ENCODE peak calls at places on chromosome 17, in five cellular contexts. One of them, this sample, is unnamed.

GRCh38 chr17:41521574-41522261 is 3.0 kb upstream of the KRT15 start:
- DNase-seq in foreskin fibroblast: peak
- DNase-seq in cardiac fibroblast: peak
- DNase-seq in NB4: peak
- DNase-seq in fibroblast of lung: peak
- DNase-seq in this sample: peak

GRCh38 chr17:73013816-73014663 is 78.4 kb downstream of the SLC39A11 start:
- DNase-seq in foreskin fibroblast: peak
- DNase-seq in cardiac fibroblast: peak
- DNase-seq in fibroblast of lung: peak
- DNase-seq in NB4: peak
- DNase-seq in this sample: peak

GRCh38 chr17:9148908-9149536 is 127.7 kb downstream of the NTN1 start:
- DNase-seq in fibroblast of lung: no peak
- DNase-seq in foreskin fibroblast: no peak
- DNase-seq in cardiac fibroblast: no peak
- DNase-seq in NB4: no peak
- DNase-seq in this sample: no peak

GRCh38 chr17:57963149-57963511 is 7.9 kb upstream of the CUEDC1 start:
- DNase-seq in NB4: no peak
- DNase-seq in cardiac fibroblast: no peak
- DNase-seq in fibroblast of lung: no peak
- DNase-seq in foreskin fibroblast: no peak
- DNase-seq in this sample: no peak

GRCh38 chr17:30366536-30366935 is 12.2 kb upstream of the CPD start:
- DNase-seq in NB4: no peak
- DNase-seq in foreskin fibroblast: no peak
- DNase-seq in cardiac fibroblast: peak
- DNase-seq in fibroblast of lung: no peak
- DNase-seq in this sample: no peak

GRCh38 chr17:1078062-1078711 is 81.3 kb downstream of the TIMM22 start:
- DNase-seq in fibroblast of lung: no peak
- DNase-seq in cardiac fibroblast: no peak
- DNase-seq in foreskin fibroblast: no peak
- DNase-seq in NB4: no peak
- DNase-seq in this sample: no peak

GRCh38 chr17:19460695-19461094 is 49.7 kb downstream of the RNF112 start:
- DNase-seq in fibroblast of lung: no peak
- DNase-seq in cardiac fibroblast: peak
- DNase-seq in foreskin fibroblast: no peak
- DNase-seq in NB4: no peak
- DNase-seq in this sample: no peak

GRCh38 chr17:48030531-48030930 is 7.1 kb downstream of the COPZ2 start:
- DNase-seq in fibroblast of lung: peak
- DNase-seq in foreskin fibroblast: no peak
- DNase-seq in cardiac fibroblast: peak
- DNase-seq in NB4: no peak
- DNase-seq in this sample: no peak

GRCh38 chr17:61968757-61969156 is 41.0 kb upstream of the INTS2 start:
- DNase-seq in NB4: no peak
- DNase-seq in foreskin fibroblast: no peak
- DNase-seq in fibroblast of lung: no peak
- DNase-seq in cardiac fibroblast: no peak
- DNase-seq in this sample: no peak

GRCh38 chr17:18031955-18032354 is 7.0 kb downstream of the ATPAF2 start:
- DNase-seq in NB4: no peak
- DNase-seq in cardiac fibroblast: peak
- DNase-seq in foreskin fibroblast: no peak
- DNase-seq in fibroblast of lung: peak
- DNase-seq in this sample: peak

GRCh38 chr17:37177234-37177633 is 198.6 kb upstream of the C17orf78 start:
- DNase-seq in cardiac fibroblast: no peak
- DNase-seq in NB4: no peak
- DNase-seq in foreskin fibroblast: no peak
- DNase-seq in fibroblast of lung: no peak
- DNase-seq in this sample: no peak

GRCh38 chr17:58811301-58811700 is 55.6 kb downstream of the PPM1E start:
- DNase-seq in cardiac fibroblast: no peak
- DNase-seq in foreskin fibroblast: no peak
- DNase-seq in NB4: no peak
- DNase-seq in fibroblast of lung: no peak
- DNase-seq in this sample: no peak

GRCh38 chr17:32265192-32265895 is at the start of gene RHBDL3:
- DNase-seq in fibroblast of lung: no peak
- DNase-seq in cardiac fibroblast: no peak
- DNase-seq in foreskin fibroblast: no peak
- DNase-seq in NB4: no peak
- DNase-seq in this sample: no peak

GRCh38 chr17:27577124-27577761 is 53.7 kb upstream of the LGALS9 start:
- DNase-seq in fibroblast of lung: peak
- DNase-seq in NB4: peak
- DNase-seq in foreskin fibroblast: peak
- DNase-seq in cardiac fibroblast: peak
- DNase-seq in this sample: peak

GRCh38 chr17:58121925-58122324 is 26.3 kb upstream of the OR4D1 start:
- DNase-seq in NB4: peak
- DNase-seq in foreskin fibroblast: peak
- DNase-seq in cardiac fibroblast: peak
- DNase-seq in fibroblast of lung: peak
- DNase-seq in this sample: peak

GRCh38 chr17:78820122-78820792 is 20.4 kb downstream of the USP36 start:
- DNase-seq in foreskin fibroblast: no peak
- DNase-seq in fibroblast of lung: no peak
- DNase-seq in cardiac fibroblast: no peak
- DNase-seq in NB4: peak
- DNase-seq in this sample: no peak

GRCh38 chr17:1834378-1835149 is 4.8 kb downstream of the RPA1 start:
- DNase-seq in fibroblast of lung: no peak
- DNase-seq in cardiac fibroblast: no peak
- DNase-seq in NB4: no peak
- DNase-seq in foreskin fibroblast: no peak
- DNase-seq in this sample: no peak

GRCh38 chr17:29341726-29342125 is 47.8 kb upstream of the NUFIP2 start:
- DNase-seq in fibroblast of lung: no peak
- DNase-seq in foreskin fibroblast: peak
- DNase-seq in NB4: peak
- DNase-seq in cardiac fibroblast: peak
- DNase-seq in this sample: no peak

GRCh38 chr17:73765824-73766563 is 121.7 kb upstream of the SDK2 start:
- DNase-seq in foreskin fibroblast: no peak
- DNase-seq in cardiac fibroblast: no peak
- DNase-seq in NB4: no peak
- DNase-seq in fibroblast of lung: no peak
- DNase-seq in this sample: no peak

GRCh38 chr17:62981933-62982332 is 15.9 kb downstream of the TANC2 start:
- DNase-seq in foreskin fibroblast: no peak
- DNase-seq in cardiac fibroblast: no peak
- DNase-seq in NB4: no peak
- DNase-seq in fibroblast of lung: peak
- DNase-seq in this sample: no peak

GRCh38 chr17:57305918-57306317 is 49.6 kb downstream of the MSI2 start:
- DNase-seq in fibroblast of lung: no peak
- DNase-seq in foreskin fibroblast: no peak
- DNase-seq in NB4: peak
- DNase-seq in cardiac fibroblast: no peak
- DNase-seq in this sample: no peak

GRCh38 chr17:59561042-59561441 is 4.4 kb upstream of the DHX40 start:
- DNase-seq in NB4: peak
- DNase-seq in foreskin fibroblast: peak
- DNase-seq in fibroblast of lung: no peak
- DNase-seq in cardiac fibroblast: peak
- DNase-seq in this sample: no peak

GRCh38 chr17:20935740-20936139 is 107.1 kb downstream of the USP22 start:
- DNase-seq in cardiac fibroblast: peak
- DNase-seq in NB4: no peak
- DNase-seq in fibroblast of lung: peak
- DNase-seq in foreskin fibroblast: peak
- DNase-seq in this sample: peak

GRCh38 chr17:60315650-60316049 is 76.3 kb downstream of the USP32 start:
- DNase-seq in cardiac fibroblast: peak
- DNase-seq in NB4: peak
- DNase-seq in fibroblast of lung: no peak
- DNase-seq in foreskin fibroblast: no peak
- DNase-seq in this sample: no peak

GRCh38 chr17:6555331-6556120 is 829 bp downstream of the PITPNM3 start:
- DNase-seq in NB4: peak
- DNase-seq in fibroblast of lung: peak
- DNase-seq in foreskin fibroblast: peak
- DNase-seq in cardiac fibroblast: peak
- DNase-seq in this sample: no peak

GRCh38 chr17:31327534-31328526 is 6.4 kb upstream of the EVI2A start:
- DNase-seq in fibroblast of lung: peak
- DNase-seq in NB4: no peak
- DNase-seq in cardiac fibroblast: peak
- DNase-seq in foreskin fibroblast: peak
- DNase-seq in this sample: peak

GRCh38 chr17:30296499-30297038 is 4.8 kb upstream of the BLMH start:
- DNase-seq in cardiac fibroblast: no peak
- DNase-seq in NB4: no peak
- DNase-seq in fibroblast of lung: no peak
- DNase-seq in foreskin fibroblast: no peak
- DNase-seq in this sample: no peak

GRCh38 chr17:64020068-64020766 is at the start of gene ICAM2:
- DNase-seq in fibroblast of lung: no peak
- DNase-seq in cardiac fibroblast: no peak
- DNase-seq in NB4: peak
- DNase-seq in foreskin fibroblast: no peak
- DNase-seq in this sample: no peak

GRCh38 chr17:59521465-59522126 is 43.8 kb upstream of the DHX40 start:
- DNase-seq in cardiac fibroblast: peak
- DNase-seq in foreskin fibroblast: peak
- DNase-seq in fibroblast of lung: peak
- DNase-seq in NB4: peak
- DNase-seq in this sample: no peak

GRCh38 chr17:4738136-4739121 is 1.2 kb upstream of the ZMYND15 start:
- DNase-seq in NB4: no peak
- DNase-seq in foreskin fibroblast: no peak
- DNase-seq in fibroblast of lung: no peak
- DNase-seq in cardiac fibroblast: no peak
- DNase-seq in this sample: no peak

GRCh38 chr17:62627219-62627903 is at the start of gene MRC2:
- DNase-seq in NB4: peak
- DNase-seq in fibroblast of lung: peak
- DNase-seq in cardiac fibroblast: peak
- DNase-seq in foreskin fibroblast: peak
- DNase-seq in this sample: peak

DNA sequence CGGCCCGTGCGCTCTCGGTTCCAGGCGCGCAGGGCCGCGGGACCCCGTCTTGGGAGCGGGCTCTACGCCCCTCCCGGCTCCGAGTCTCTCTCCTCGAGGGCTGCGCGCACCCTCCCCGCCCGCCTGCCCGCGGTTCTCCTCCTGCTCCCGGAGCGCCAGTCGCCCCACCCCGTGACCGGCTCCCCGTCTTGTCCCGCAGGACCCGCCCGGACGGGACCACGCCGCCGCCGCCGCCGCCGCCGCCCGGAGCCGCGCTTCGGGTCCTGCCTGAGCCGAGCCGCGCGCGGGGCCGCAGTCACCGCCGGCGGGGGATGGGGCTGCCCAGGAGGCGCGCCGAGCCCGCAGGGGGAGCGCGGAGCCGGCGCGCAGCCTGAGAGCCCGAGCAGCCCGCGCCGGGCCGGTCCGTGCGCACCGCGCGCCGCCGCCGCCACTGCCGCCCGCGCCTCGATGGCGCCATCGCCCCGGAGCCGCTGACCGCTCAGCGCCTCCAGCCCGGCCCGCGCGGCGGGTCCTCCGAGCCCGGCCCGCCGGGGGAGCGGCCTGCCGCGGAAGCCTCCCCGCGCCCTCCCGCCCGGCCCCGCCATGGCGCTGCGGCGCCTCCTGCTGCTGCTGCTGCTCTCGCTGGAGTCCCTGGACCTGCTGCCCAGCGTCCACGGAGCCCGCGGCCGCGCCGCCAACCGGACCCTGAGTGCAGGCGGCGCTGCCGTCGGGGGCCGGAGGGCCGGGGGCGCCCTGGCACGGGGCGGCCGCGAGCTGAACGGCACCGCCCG is at the start of gene SHISA6:
- DNase-seq in fibroblast of lung: no peak
- DNase-seq in foreskin fibroblast: no peak
- DNase-seq in cardiac fibroblast: no peak
- DNase-seq in NB4: no peak
- DNase-seq in this sample: no peak
- H3K4me3 ChIP-seq in fibroblast of lung: no peak
- H3K4me3 ChIP-seq in foreskin fibroblast: no peak
- H3K4me3 ChIP-seq in cardiac fibroblast: no peak
- H3K4me3 ChIP-seq in NB4: no peak
- H3K4me3 ChIP-seq in this sample: no peak

GRCh38 chr17:81167194-81167524 is 1.1 kb upstream of the AATK start:
- DNase-seq in cardiac fibroblast: no peak
- DNase-seq in fibroblast of lung: no peak
- DNase-seq in foreskin fibroblast: no peak
- DNase-seq in NB4: no peak
- DNase-seq in this sample: no peak
- H3K4me3 ChIP-seq in cardiac fibroblast: no peak
- H3K4me3 ChIP-seq in fibroblast of lung: no peak
- H3K4me3 ChIP-seq in foreskin fibroblast: no peak
- H3K4me3 ChIP-seq in NB4: no peak
- H3K4me3 ChIP-seq in this sample: no peak

GRCh38 chr17:49498037-49498615 is 3.0 kb downstream of the NGFR start:
- DNase-seq in fibroblast of lung: no peak
- DNase-seq in cardiac fibroblast: no peak
- DNase-seq in NB4: no peak
- DNase-seq in foreskin fibroblast: no peak
- DNase-seq in this sample: no peak
- H3K4me3 ChIP-seq in fibroblast of lung: no peak
- H3K4me3 ChIP-seq in cardiac fibroblast: no peak
- H3K4me3 ChIP-seq in NB4: no peak
- H3K4me3 ChIP-seq in foreskin fibroblast: no peak
- H3K4me3 ChIP-seq in this sample: no peak

DNA sequence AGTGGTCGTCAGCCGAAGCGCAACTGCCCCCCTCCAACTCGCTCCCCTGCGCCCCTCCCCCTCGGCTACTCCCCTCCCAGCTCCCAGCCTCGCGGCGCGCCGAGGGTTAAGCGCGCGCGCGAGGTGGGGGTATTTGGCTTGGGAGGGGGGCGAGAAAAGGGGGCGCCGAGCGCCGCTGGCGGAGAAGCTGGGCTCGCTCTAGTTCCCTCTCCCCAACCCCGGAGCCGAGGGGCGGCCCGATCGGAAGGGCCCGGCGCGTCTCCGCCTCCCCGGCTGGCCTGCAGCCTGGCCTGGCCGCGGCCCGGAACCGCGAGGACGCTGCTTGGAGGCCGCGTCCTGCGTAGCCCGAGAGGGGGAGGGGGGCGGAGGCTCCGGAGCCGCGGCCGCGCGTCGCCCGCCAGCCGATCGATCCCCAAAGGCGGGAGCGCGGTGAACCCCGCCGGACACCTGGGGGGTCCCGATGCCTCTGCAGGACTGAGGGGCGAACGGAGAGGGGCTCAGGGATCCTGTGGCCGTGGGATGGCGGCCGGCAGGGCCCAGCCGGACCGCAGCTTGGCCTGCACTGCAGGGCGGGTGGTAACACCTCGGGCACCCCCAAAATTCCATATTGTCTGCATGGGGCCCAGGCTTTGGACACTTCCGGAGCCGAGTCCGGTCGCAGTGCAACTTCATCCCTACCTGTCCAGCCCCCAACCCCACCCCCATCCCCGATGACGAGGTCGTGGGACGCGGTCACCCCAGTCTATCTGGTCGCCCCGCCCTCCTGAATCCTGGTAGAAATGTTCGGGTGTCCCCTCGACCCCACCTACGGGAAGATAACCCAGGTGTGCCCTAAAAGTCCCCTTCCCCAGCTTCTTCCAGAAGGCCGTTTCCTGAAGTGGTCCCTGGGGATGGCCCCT is 4.9 kb upstream of the CBX4 start:
- DNase-seq in cardiac fibroblast: peak
- DNase-seq in fibroblast of lung: peak
- DNase-seq in foreskin fibroblast: peak
- DNase-seq in NB4: peak
- DNase-seq in this sample: no peak
- H3K4me3 ChIP-seq in cardiac fibroblast: peak
- H3K4me3 ChIP-seq in fibroblast of lung: peak
- H3K4me3 ChIP-seq in foreskin fibroblast: peak
- H3K4me3 ChIP-seq in NB4: no peak
- H3K4me3 ChIP-seq in this sample: peak

This sample was measured in skeletal muscle cell.